ENCODE peak calls at places on chromosomes 16 and 17, in ten cellular contexts. C is aorta; T is activated CD4-positive, alpha-beta T cell treated with anti-CD3 and anti-CD28 coated beads, Interleukin-2, amount 50 U/mL, for 1 hour; B is HAP-1; V is NCI-H1694 treated with DMSO at 0.1 percent for 48 hours; L is NCI-H2081; O is stimulated activated CD4-positive, alpha-beta T cell treated with anti-CD3 and anti-CD28 coated beads, Interleukin-4, amount 100 ng/mL, for 1 hour; Q is germinal center; F is AG10803; D is effector memory CD8-positive, alpha-beta T cell. Y is an unnamed sample.

GRCh38 chr17:29069526-29070041 is 26.6 kb downstream of the PIPOX start:
- DNase-seq in O (no peak), F (no peak), V (no peak), T (no peak), B (no peak), Q (no peak), L (no peak), D (no peak), C (no peak), Y (peak; percentile 47)

GRCh38 chr17:47851764-47852112 is 775 bp upstream of the SP6 start:
- DNase-seq in Q (no peak), D (no peak), F (no peak), C (no peak), T (no peak), B (no peak), V (no peak), O (no peak), L (no peak), Y (no peak)

GRCh38 chr17:56913000-56913866 is 616 bp downstream of the TRIM25 start:
- DNase-seq in C (no peak), T (no peak), V (no peak), Q (peak; percentile 62), D (no peak), L (peak; percentile 69), B (peak; percentile 54), O (no peak), F (no peak), Y (no peak)

GRCh38 chr17:31096106-31096436 is 1.3 kb downstream of the NF1 start:
- DNase-seq in V (no peak), C (no peak), F (no peak), D (no peak), Q (no peak), O (no peak), L (no peak), T (no peak), B (no peak), Y (no peak)

GRCh38 chr16:54931041-54931756 is 534 bp downstream of the IRX5 start:
- DNase-seq in D (no peak), Q (no peak), O (no peak), C (peak; percentile 83), L (peak; percentile 27), F (no peak), B (peak; percentile 49), T (no peak), V (no peak), Y (peak; percentile 50)

GRCh38 chr17:64641499-64641898 is 20.6 kb downstream of the SMURF2 start:
- DNase-seq in O (no peak), V (no peak), C (no peak), B (peak; percentile 26), T (no peak), L (peak; percentile 13), F (peak; percentile 96), Q (no peak), D (no peak), Y (peak; percentile 38)

GRCh38 chr17:30345089-30345433 is 11.2 kb upstream of the TMIGD1 start:
- DNase-seq in F (no peak), V (no peak), O (no peak), T (no peak), B (no peak), Q (no peak), D (no peak), L (no peak), C (no peak), Y (no peak)

GRCh38 chr17:8267480-8268147 is 18.5 kb downstream of the PFAS start:
- DNase-seq in D (no peak), B (no peak), Q (no peak), C (no peak), O (no peak), L (no peak), F (no peak), T (no peak), V (no peak), Y (no peak)

GRCh38 chr17:29625037-29625750 is 2.5 kb upstream of the CORO6 start:
- DNase-seq in T (no peak), B (no peak), C (no peak), L (no peak), V (no peak), O (no peak), D (no peak), Q (no peak), F (peak; percentile 70), Y (peak; percentile 37)

GRCh38 chr17:11739848-11740247 is 141.6 kb downstream of the DNAH9 start:
- DNase-seq in D (no peak), O (no peak), B (no peak), L (no peak), T (no peak), F (no peak), C (no peak), V (no peak), Q (no peak), Y (no peak)

GRCh38 chr16:46882304-46882939 is 1.7 kb upstream of the GPT2 start:
- DNase-seq in D (no peak), C (no peak), V (no peak), Q (no peak), O (no peak), T (no peak), F (no peak), B (no peak), L (no peak), Y (no peak)

GRCh38 chr16:53780051-53780450 is 76.1 kb downstream of the FTO start:
- DNase-seq in F (no peak), L (no peak), T (no peak), V (no peak), C (no peak), B (no peak), D (no peak), O (no peak), Q (no peak), Y (no peak)

GRCh38 chr17:80424261-80424660 is 9.3 kb downstream of the ENDOV start:
- DNase-seq in F (no peak), Q (no peak), O (no peak), B (no peak), L (no peak), V (no peak), T (no peak), D (no peak), C (peak; percentile 60), Y (no peak)

GRCh38 chr16:84943620-84944019 is 67.7 kb downstream of the ZDHHC7 start:
- DNase-seq in T (no peak), D (no peak), O (no peak), Q (no peak), V (no peak), L (no peak), C (no peak), F (no peak), B (no peak), Y (no peak)

GRCh38 chr17:83079340-83079747 is at the start of gene METRNL:
- DNase-seq in O (peak; percentile 61), Q (peak; percentile 90), V (peak; percentile 28), D (peak; percentile 53), L (no peak), F (peak; percentile 70), T (peak; percentile 44), B (peak; percentile 83), C (peak; percentile 95), Y (no peak)

GRCh38 chr17:59074494-59074893 is 32.2 kb downstream of the TRIM37 start:
- DNase-seq in T (no peak), O (no peak), F (peak; percentile 69), L (no peak), V (no peak), B (no peak), Q (no peak), D (no peak), C (no peak), Y (no peak)

GRCh38 chr17:21010705-21011596 is 31.9 kb downstream of the USP22 start:
- DNase-seq in D (no peak), L (no peak), V (no peak), Q (no peak), F (no peak), C (no peak), B (no peak), T (no peak), O (no peak), Y (no peak)

GRCh38 chr17:67800495-67800928 is 24.8 kb upstream of the BPTF start:
- DNase-seq in T (peak; percentile 33), O (peak; percentile 48), L (peak; percentile 81), F (peak; percentile 77), Q (peak; percentile 75), B (peak; percentile 85), C (peak; percentile 85), V (peak; percentile 18), D (peak; percentile 26), Y (peak; percentile 74)

GRCh38 chr17:45296003-45296832 is 20.6 kb downstream of the MAP3K14 start:
- DNase-seq in D (no peak), F (no peak), Q (peak; percentile 74), V (no peak), B (no peak), L (no peak), T (no peak), O (no peak), C (peak; percentile 73), Y (no peak)

GRCh38 chr17:73719588-73720071 is 75.4 kb upstream of the SDK2 start:
- DNase-seq in F (no peak), B (no peak), O (no peak), Q (no peak), V (no peak), L (peak; percentile 27), C (peak; percentile 75), T (no peak), D (no peak), Y (peak; percentile 92)

GRCh38 chr17:28755486-28755885 is 11.7 kb downstream of the TRAF4 start:
- DNase-seq in V (no peak), T (no peak), C (no peak), B (no peak), O (no peak), D (no peak), F (no peak), Q (no peak), L (no peak), Y (no peak)

GRCh38 chr16:88799569-88800276 is 3.9 kb upstream of the CDT1 start:
- DNase-seq in L (no peak), B (no peak), V (no peak), F (no peak), T (no peak), O (peak; percentile 29), C (no peak), Q (no peak), D (no peak), Y (no peak)

GRCh38 chr17:49887086-49887743 is 39.3 kb upstream of the TAC4 start:
- DNase-seq in Q (no peak), F (no peak), L (no peak), V (no peak), D (no peak), T (no peak), O (no peak), C (no peak), B (no peak), Y (no peak)

GRCh38 chr16:868846-869822 is 68.6 kb upstream of the GNG13 start:
- DNase-seq in C (peak; percentile 72), Q (no peak), V (no peak), L (no peak), T (no peak), B (no peak), D (no peak), O (no peak), F (no peak), Y (no peak)

GRCh38 chr16:73048292-73049050 is 543 bp upstream of the ZFHX3 start:
- DNase-seq in T (no peak), D (no peak), O (no peak), C (peak; percentile 88), V (no peak), F (peak; percentile 60), B (peak; percentile 54), Q (no peak), L (no peak), Y (no peak)

GRCh38 chr17:46063239-46063638 is 64.2 kb downstream of the STH start:
- DNase-seq in D (no peak), O (no peak), T (no peak), Q (no peak), F (peak; percentile 89), C (no peak), B (no peak), V (no peak), L (no peak), Y (peak; percentile 37)

GRCh38 chr17:53353919-53354351 is 468.8 kb upstream of the KIF2B start:
- DNase-seq in B (no peak), Q (no peak), L (peak; percentile 94), V (peak; percentile 98), C (no peak), F (no peak), T (no peak), O (no peak), D (no peak), Y (no peak)

GRCh38 chr17:80191192-80191591 is 21.4 kb downstream of the CARD14 start:
- DNase-seq in T (no peak), C (no peak), D (no peak), L (no peak), Q (no peak), B (no peak), V (no peak), O (no peak), F (no peak), Y (no peak)